ENCODE peak calls at places on chromosomes 2 and 18, in eight cellular contexts. One of them, this sample, is unnamed.

GRCh38 chr2:19504400-19505198 is 146.2 kb upstream of the OSR1 start:
- DNase-seq in PC-9: no peak
- DNase-seq in right lobe of liver: peak; percentile 19
- DNase-seq in astrocyte: no peak
- DNase-seq in cardiac muscle cell: no peak
- DNase-seq in A549: peak; percentile 28
- DNase-seq in right cardiac atrium: no peak
- DNase-seq in DND-41: no peak
- DNase-seq in this sample: no peak

GRCh38 chr2:26946841-26947784 is 23.3 kb upstream of the MAPRE3 start:
- DNase-seq in A549: no peak
- DNase-seq in astrocyte: peak; percentile 19
- DNase-seq in cardiac muscle cell: peak; percentile 77
- DNase-seq in PC-9: no peak
- DNase-seq in right cardiac atrium: peak; percentile 78
- DNase-seq in right lobe of liver: peak; percentile 47
- DNase-seq in DND-41: no peak
- DNase-seq in this sample: no peak

GRCh38 chr2:62032096-62032495 is 126.6 kb downstream of the COMMD1 start:
- DNase-seq in right cardiac atrium: no peak
- DNase-seq in PC-9: no peak
- DNase-seq in DND-41: no peak
- DNase-seq in A549: no peak
- DNase-seq in right lobe of liver: no peak
- DNase-seq in astrocyte: no peak
- DNase-seq in cardiac muscle cell: no peak
- DNase-seq in this sample: no peak

GRCh38 chr2:176139170-176139611 is 9.7 kb downstream of the HOXD8 start:
- DNase-seq in astrocyte: no peak
- DNase-seq in DND-41: no peak
- DNase-seq in right lobe of liver: no peak
- DNase-seq in PC-9: no peak
- DNase-seq in right cardiac atrium: no peak
- DNase-seq in A549: no peak
- DNase-seq in cardiac muscle cell: no peak
- DNase-seq in this sample: no peak

GRCh38 chr2:127431408-127432023 is 13.3 kb downstream of the PROC start:
- DNase-seq in right lobe of liver: no peak
- DNase-seq in A549: no peak
- DNase-seq in right cardiac atrium: no peak
- DNase-seq in cardiac muscle cell: no peak
- DNase-seq in astrocyte: no peak
- DNase-seq in DND-41: no peak
- DNase-seq in PC-9: no peak
- DNase-seq in this sample: no peak

GRCh38 chr2:188979119-188979729 is 5.1 kb downstream of the COL3A1 start:
- DNase-seq in A549: no peak
- DNase-seq in astrocyte: no peak
- DNase-seq in cardiac muscle cell: peak; percentile 67
- DNase-seq in right cardiac atrium: no peak
- DNase-seq in PC-9: no peak
- DNase-seq in DND-41: no peak
- DNase-seq in right lobe of liver: no peak
- DNase-seq in this sample: no peak

GRCh38 chr2:229152784-229153183 is 118.3 kb downstream of the PID1 start:
- DNase-seq in A549: no peak
- DNase-seq in PC-9: no peak
- DNase-seq in astrocyte: no peak
- DNase-seq in DND-41: no peak
- DNase-seq in cardiac muscle cell: no peak
- DNase-seq in right lobe of liver: no peak
- DNase-seq in right cardiac atrium: no peak
- DNase-seq in this sample: no peak

GRCh38 chr2:224807153-224807964 is 91.2 kb upstream of the CCDC195 start:
- DNase-seq in right lobe of liver: no peak
- DNase-seq in A549: no peak
- DNase-seq in astrocyte: no peak
- DNase-seq in right cardiac atrium: no peak
- DNase-seq in cardiac muscle cell: no peak
- DNase-seq in PC-9: no peak
- DNase-seq in DND-41: no peak
- DNase-seq in this sample: peak; percentile 71

GRCh38 chr2:69582582-69583176 is 60.9 kb downstream of the AAK1 start:
- DNase-seq in right lobe of liver: no peak
- DNase-seq in cardiac muscle cell: peak; percentile 55
- DNase-seq in right cardiac atrium: no peak
- DNase-seq in astrocyte: peak; percentile 49
- DNase-seq in A549: no peak
- DNase-seq in PC-9: no peak
- DNase-seq in DND-41: peak; percentile 40
- DNase-seq in this sample: no peak

GRCh38 chr18:47513036-47513435 is 261.6 kb upstream of the SKOR2 start:
- DNase-seq in astrocyte: no peak
- DNase-seq in DND-41: no peak
- DNase-seq in right lobe of liver: no peak
- DNase-seq in cardiac muscle cell: no peak
- DNase-seq in right cardiac atrium: no peak
- DNase-seq in PC-9: no peak
- DNase-seq in A549: no peak
- DNase-seq in this sample: no peak

GRCh38 chr2:99481527-99481926 is 8.3 kb downstream of the REV1 start:
- DNase-seq in astrocyte: no peak
- DNase-seq in right cardiac atrium: no peak
- DNase-seq in A549: no peak
- DNase-seq in cardiac muscle cell: no peak
- DNase-seq in right lobe of liver: no peak
- DNase-seq in PC-9: peak; percentile 15
- DNase-seq in DND-41: no peak
- DNase-seq in this sample: no peak

GRCh38 chr2:17827306-17827705 is 11.0 kb downstream of the MSGN1 start:
- DNase-seq in right cardiac atrium: no peak
- DNase-seq in DND-41: no peak
- DNase-seq in right lobe of liver: no peak
- DNase-seq in cardiac muscle cell: no peak
- DNase-seq in astrocyte: no peak
- DNase-seq in PC-9: no peak
- DNase-seq in A549: no peak
- DNase-seq in this sample: no peak

GRCh38 chr2:165141601-165142000 is 62.2 kb downstream of the SCN3A start:
- DNase-seq in right cardiac atrium: no peak
- DNase-seq in right lobe of liver: no peak
- DNase-seq in DND-41: no peak
- DNase-seq in PC-9: no peak
- DNase-seq in A549: no peak
- DNase-seq in astrocyte: no peak
- DNase-seq in cardiac muscle cell: no peak
- DNase-seq in this sample: no peak

GRCh38 chr18:9705183-9705864 is 2.8 kb upstream of the RAB31 start:
- DNase-seq in A549: no peak
- DNase-seq in PC-9: peak; percentile 51
- DNase-seq in astrocyte: peak; percentile 45
- DNase-seq in right cardiac atrium: no peak
- DNase-seq in right lobe of liver: no peak
- DNase-seq in DND-41: no peak
- DNase-seq in cardiac muscle cell: peak; percentile 64
- DNase-seq in this sample: no peak

GRCh38 chr18:55856191-55856590 is 268.2 kb upstream of the TCF4 start:
- DNase-seq in right cardiac atrium: no peak
- DNase-seq in astrocyte: peak; percentile 96
- DNase-seq in A549: peak; percentile 18
- DNase-seq in DND-41: no peak
- DNase-seq in PC-9: peak; percentile 98
- DNase-seq in cardiac muscle cell: peak; percentile 66
- DNase-seq in right lobe of liver: no peak
- DNase-seq in this sample: peak; percentile 63

GRCh38 chr2:156896294-156896693 is 361.2 kb upstream of the GALNT5 start:
- DNase-seq in right lobe of liver: no peak
- DNase-seq in astrocyte: peak; percentile 70
- DNase-seq in PC-9: no peak
- DNase-seq in right cardiac atrium: no peak
- DNase-seq in DND-41: peak; percentile 81
- DNase-seq in cardiac muscle cell: no peak
- DNase-seq in A549: no peak
- DNase-seq in this sample: no peak

GRCh38 chr2:62038980-62039771 is 133.7 kb downstream of the COMMD1 start:
- DNase-seq in PC-9: no peak
- DNase-seq in astrocyte: peak; percentile 67
- DNase-seq in A549: no peak
- DNase-seq in DND-41: peak; percentile 69
- DNase-seq in cardiac muscle cell: peak; percentile 94
- DNase-seq in right lobe of liver: no peak
- DNase-seq in right cardiac atrium: no peak
- DNase-seq in this sample: peak; percentile 29

GRCh38 chr2:28927878-28928277 is 33.4 kb downstream of the WDR43 start:
- DNase-seq in right cardiac atrium: no peak
- DNase-seq in cardiac muscle cell: peak; percentile 32
- DNase-seq in PC-9: no peak
- DNase-seq in DND-41: no peak
- DNase-seq in A549: no peak
- DNase-seq in right lobe of liver: no peak
- DNase-seq in astrocyte: peak; percentile 70
- DNase-seq in this sample: peak; percentile 64

DNA sequence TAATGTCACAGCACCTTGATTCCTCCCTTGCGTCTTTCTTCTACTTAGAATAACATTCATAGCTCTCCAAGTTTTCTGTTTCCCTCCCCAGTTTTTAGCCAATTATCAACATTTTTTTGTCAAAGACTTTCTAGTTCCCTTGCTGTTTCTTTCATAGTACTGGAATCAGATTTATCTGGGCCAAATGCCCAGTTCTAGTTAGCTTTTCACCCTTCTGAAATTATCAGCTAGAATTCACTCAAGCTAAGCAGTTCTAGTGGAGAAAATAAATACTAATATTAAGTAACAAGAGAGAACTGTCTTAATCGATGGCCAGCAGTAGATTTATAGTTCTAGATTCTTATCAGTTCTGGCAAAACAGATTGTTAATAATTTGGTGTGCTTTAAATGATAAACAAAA is 36.2 kb downstream of the EFEMP1 start:
- DNase-seq in A549: no peak
- DNase-seq in right lobe of liver: no peak
- DNase-seq in cardiac muscle cell: peak; percentile 75
- DNase-seq in DND-41: no peak
- DNase-seq in right cardiac atrium: no peak
- DNase-seq in PC-9: no peak
- DNase-seq in astrocyte: peak; percentile 51
- DNase-seq in this sample: no peak
- H3K27ac ChIP-seq in A549: peak overlapping the region; percentile 68
- H3K27ac ChIP-seq in right lobe of liver: no peak overlapping the region
- H3K27ac ChIP-seq in cardiac muscle cell: no peak overlapping the region
- H3K27ac ChIP-seq in DND-41: no peak overlapping the region
- H3K27ac ChIP-seq in right cardiac atrium: no peak overlapping the region
- H3K27ac ChIP-seq in PC-9: no peak overlapping the region
- H3K27ac ChIP-seq in astrocyte: peak overlapping the region; percentile 83
- H3K27ac ChIP-seq in this sample: no peak overlapping the region

DNA sequence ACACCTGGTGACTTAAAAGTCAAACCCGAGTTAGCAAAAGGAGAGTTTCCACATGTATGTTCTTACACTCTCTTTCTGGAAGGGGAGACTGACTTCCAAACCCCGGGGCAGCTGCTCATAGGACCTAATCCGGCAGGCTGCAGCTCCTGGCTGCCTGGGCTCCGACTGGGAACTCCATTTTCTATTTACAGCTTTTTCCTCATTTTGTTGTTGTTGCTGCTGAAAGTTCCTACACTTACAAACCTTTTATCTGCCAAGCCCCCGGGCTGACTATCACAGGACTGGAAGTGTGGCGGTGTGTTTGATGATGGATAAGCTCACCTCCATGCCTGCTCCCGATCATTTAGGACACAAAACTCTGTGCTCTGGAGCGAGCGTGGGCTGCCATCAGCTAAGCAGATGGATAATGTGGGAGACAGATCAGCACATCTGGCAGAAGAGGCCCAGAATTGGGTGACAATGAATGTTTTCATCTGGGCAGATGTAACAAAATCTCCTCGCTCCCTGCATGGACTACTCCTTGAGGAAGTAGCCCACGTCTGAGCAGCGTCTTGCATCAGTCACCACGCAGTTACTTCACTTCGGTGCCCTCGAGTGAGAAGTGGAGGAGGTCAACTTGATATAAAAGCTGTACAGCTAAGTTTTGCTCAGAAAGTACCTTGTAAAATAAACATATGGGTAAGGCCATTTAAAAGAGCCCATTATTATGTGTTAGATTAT is 114.4 kb upstream of the COPS8 start:
- DNase-seq in cardiac muscle cell: peak; percentile 58
- DNase-seq in A549: no peak
- DNase-seq in PC-9: no peak
- DNase-seq in DND-41: no peak
- DNase-seq in right cardiac atrium: no peak
- DNase-seq in right lobe of liver: no peak
- DNase-seq in astrocyte: no peak
- DNase-seq in this sample: no peak
- H3K27ac ChIP-seq in cardiac muscle cell: no peak overlapping the region
- H3K27ac ChIP-seq in A549: peak overlapping the region; percentile 73
- H3K27ac ChIP-seq in PC-9: no peak overlapping the region
- H3K27ac ChIP-seq in DND-41: no peak overlapping the region
- H3K27ac ChIP-seq in right cardiac atrium: no peak overlapping the region
- H3K27ac ChIP-seq in right lobe of liver: no peak overlapping the region
- H3K27ac ChIP-seq in astrocyte: no peak overlapping the region
- H3K27ac ChIP-seq in this sample: no peak overlapping the region

GRCh38 chr2:160871096-160871495 is 289.1 kb upstream of the TANK start:
- DNase-seq in right cardiac atrium: peak; percentile 43
- DNase-seq in right lobe of liver: no peak
- DNase-seq in astrocyte: no peak
- DNase-seq in DND-41: no peak
- DNase-seq in PC-9: no peak
- DNase-seq in cardiac muscle cell: peak; percentile 47
- DNase-seq in A549: no peak
- DNase-seq in this sample: no peak
- H3K27ac ChIP-seq in right cardiac atrium: peak overlapping the region; percentile 8
- H3K27ac ChIP-seq in right lobe of liver: no peak overlapping the region
- H3K27ac ChIP-seq in astrocyte: no peak overlapping the region
- H3K27ac ChIP-seq in DND-41: no peak overlapping the region
- H3K27ac ChIP-seq in PC-9: no peak overlapping the region
- H3K27ac ChIP-seq in cardiac muscle cell: no peak overlapping the region
- H3K27ac ChIP-seq in A549: peak overlapping the region; percentile 20
- H3K27ac ChIP-seq in this sample: no peak overlapping the region

GRCh38 chr2:68458962-68459361 is 8.1 kb downstream of the FBXO48 start:
- DNase-seq in cardiac muscle cell: peak; percentile 49
- DNase-seq in astrocyte: peak; percentile 66
- DNase-seq in DND-41: no peak
- DNase-seq in PC-9: no peak
- DNase-seq in A549: no peak
- DNase-seq in right cardiac atrium: no peak
- DNase-seq in right lobe of liver: no peak
- DNase-seq in this sample: no peak

GRCh38 chr2:68453761-68454360 is 13.2 kb downstream of the FBXO48 start:
- DNase-seq in right lobe of liver: no peak
- DNase-seq in DND-41: no peak
- DNase-seq in cardiac muscle cell: no peak
- DNase-seq in right cardiac atrium: no peak
- DNase-seq in PC-9: no peak
- DNase-seq in astrocyte: no peak
- DNase-seq in A549: no peak
- DNase-seq in this sample: no peak

GRCh38 chr2:68452168-68452890 is 14.8 kb downstream of the FBXO48 start:
- DNase-seq in A549: no peak
- DNase-seq in right cardiac atrium: no peak
- DNase-seq in DND-41: no peak
- DNase-seq in cardiac muscle cell: no peak
- DNase-seq in PC-9: no peak
- DNase-seq in right lobe of liver: no peak
- DNase-seq in astrocyte: no peak
- DNase-seq in this sample: no peak

GRCh38 chr2:68454719-68455118 is 12.4 kb downstream of the FBXO48 start:
- DNase-seq in PC-9: no peak
- DNase-seq in cardiac muscle cell: no peak
- DNase-seq in right lobe of liver: no peak
- DNase-seq in A549: no peak
- DNase-seq in DND-41: no peak
- DNase-seq in right cardiac atrium: no peak
- DNase-seq in astrocyte: no peak
- DNase-seq in this sample: no peak

GRCh38 chr2:68456198-68456597 is 10.9 kb downstream of the FBXO48 start:
- DNase-seq in PC-9: no peak
- DNase-seq in astrocyte: no peak
- DNase-seq in right cardiac atrium: no peak
- DNase-seq in cardiac muscle cell: no peak
- DNase-seq in A549: no peak
- DNase-seq in DND-41: no peak
- DNase-seq in right lobe of liver: no peak
- DNase-seq in this sample: no peak
- H3K27ac ChIP-seq in PC-9: no peak overlapping the region
- H3K27ac ChIP-seq in astrocyte: no peak overlapping the region
- H3K27ac ChIP-seq in right cardiac atrium: no peak overlapping the region
- H3K27ac ChIP-seq in cardiac muscle cell: no peak overlapping the region
- H3K27ac ChIP-seq in A549: no peak overlapping the region
- H3K27ac ChIP-seq in DND-41: no peak overlapping the region
- H3K27ac ChIP-seq in right lobe of liver: no peak overlapping the region
- H3K27ac ChIP-seq in this sample: no peak overlapping the region